ENCODE peak calls at places on chromosomes 1 and 21, in seven cellular contexts. B is sigmoid colon, R is PC-9, P is astrocyte of the spinal cord, S is ovary, E is HepG2, W is fibroblast of lung. U is an unnamed sample.

GRCh38 chr1:116254776-116255175 is 118.3 kb upstream of the ATP1A1 start:
- DNase-seq in B (no peak), R (no peak), P (no peak), S (no peak), E (no peak), W (peak), U (no peak)

GRCh38 chr1:155981266-155982088 is 3.1 kb upstream of the ARHGEF2 start:
- DNase-seq in B (peak), R (peak), P (no peak), S (no peak), E (peak), W (peak), U (no peak)

GRCh38 chr1:167492509-167492910 is 25.8 kb downstream of the CD247 start:
- DNase-seq in B (no peak), R (no peak), P (no peak), S (no peak), E (no peak), W (no peak), U (no peak)

GRCh38 chr1:89598450-89599331 is 34.2 kb upstream of the LRRC8C start:
- DNase-seq in B (no peak), R (no peak), P (peak), S (no peak), E (peak), W (no peak), U (no peak)

GRCh38 chr1:172845371-172845770 is 186.5 kb downstream of the FASLG start:
- DNase-seq in B (no peak), R (no peak), P (no peak), S (no peak), E (no peak), W (peak), U (peak)

GRCh38 chr1:66768935-66769334 is 16.7 kb downstream of the DYNLT5 start:
- DNase-seq in B (no peak), R (no peak), P (no peak), S (no peak), E (no peak), W (no peak), U (no peak)

GRCh38 chr1:39679821-39680220 is 7.9 kb upstream of the NT5C1A start:
- DNase-seq in B (no peak), R (no peak), P (no peak), S (no peak), E (no peak), W (no peak), U (no peak)

GRCh38 chr1:59100975-59101374 is 195.9 kb upstream of the FGGY start:
- DNase-seq in B (no peak), R (no peak), P (peak), S (no peak), E (peak), W (peak), U (no peak)

GRCh38 chr1:15708486-15709137 is 24.5 kb downstream of the PLEKHM2 start:
- DNase-seq in B (no peak), R (no peak), P (no peak), S (no peak), E (no peak), W (no peak), U (no peak)

GRCh38 chr1:236844499-236845271 is 49.6 kb downstream of the MTR start:
- DNase-seq in B (no peak), R (no peak), P (peak), S (no peak), E (peak), W (peak), U (peak)

GRCh38 chr1:56780128-56780750 is 39.0 kb downstream of the FYB2 start:
- DNase-seq in B (no peak), R (no peak), P (no peak), S (no peak), E (peak), W (no peak), U (no peak)

GRCh38 chr1:237191403-237191802 is 149.4 kb downstream of the RYR2 start:
- DNase-seq in B (no peak), R (no peak), P (no peak), S (no peak), E (no peak), W (no peak), U (no peak)

GRCh38 chr1:204621996-204622395 is 63.5 kb downstream of the LRRN2 start:
- DNase-seq in B (no peak), R (no peak), P (no peak), S (no peak), E (no peak), W (no peak), U (no peak)

GRCh38 chr1:184639205-184639604 is 115.5 kb downstream of the EDEM3 start:
- DNase-seq in B (no peak), R (no peak), P (no peak), S (no peak), E (no peak), W (no peak), U (no peak)

GRCh38 chr1:3079381-3080093 is 10.5 kb downstream of the PRDM16 start:
- DNase-seq in B (no peak), R (no peak), P (no peak), S (no peak), E (no peak), W (no peak), U (no peak)

GRCh38 chr1:108704501-108704900 is 8.2 kb upstream of the FNDC7 start:
- DNase-seq in B (no peak), R (peak), P (peak), S (no peak), E (no peak), W (peak), U (no peak)

GRCh38 chr1:50425376-50426107 is 2.3 kb upstream of the DMRTA2 start:
- DNase-seq in B (no peak), R (no peak), P (no peak), S (no peak), E (no peak), W (no peak), U (no peak)

GRCh38 chr1:46246548-46247432 is 773 bp upstream of the RAD54L start:
- DNase-seq in B (peak), R (no peak), P (no peak), S (peak), E (no peak), W (peak), U (peak)

GRCh38 chr1:228058981-228059535 is 23.4 kb upstream of the ARF1 start:
- DNase-seq in B (no peak), R (no peak), P (no peak), S (no peak), E (no peak), W (no peak), U (no peak)

GRCh38 chr1:204706838-204707509 is 21.4 kb upstream of the LRRN2 start:
- DNase-seq in B (no peak), R (no peak), P (no peak), S (no peak), E (no peak), W (no peak), U (no peak)

GRCh38 chr1:162663589-162664030 is 31.3 kb downstream of the DDR2 start:
- DNase-seq in B (peak), R (no peak), P (peak), S (peak), E (no peak), W (peak), U (peak)

GRCh38 chr1:229882621-229883020 is 184.4 kb upstream of the GALNT2 start:
- DNase-seq in B (no peak), R (no peak), P (no peak), S (no peak), E (no peak), W (no peak), U (no peak)

GRCh38 chr1:156693858-156694562 is 11.4 kb downstream of the CRABP2 start:
- DNase-seq in B (no peak), R (peak), P (no peak), S (no peak), E (no peak), W (no peak), U (peak)

GRCh38 chr1:56644941-56645662 is at the start of gene PRKAA2:
- DNase-seq in B (peak), R (peak), P (no peak), S (peak), E (peak), W (peak), U (peak)

GRCh38 chr1:162070094-162070748 is 730 bp downstream of the NOS1AP start:
- DNase-seq in B (peak), R (peak), P (no peak), S (no peak), E (no peak), W (no peak), U (no peak)

GRCh38 chr1:228691926-228692325 is 43.4 kb upstream of the RHOU start:
- DNase-seq in B (no peak), R (peak), P (peak), S (no peak), E (peak), W (peak), U (peak)

GRCh38 chr1:153957744-153958110 is 685 bp downstream of the CRTC2 start:
- DNase-seq in B (no peak), R (no peak), P (peak), S (no peak), E (no peak), W (peak), U (peak)

GRCh38 chr1:14682941-14683340 is 84.5 kb downstream of the KAZN start:
- DNase-seq in B (no peak), R (no peak), P (no peak), S (no peak), E (no peak), W (no peak), U (no peak)

GRCh38 chr1:185565314-185565713 is 168.9 kb upstream of the HMCN1 start:
- DNase-seq in B (no peak), R (peak), P (peak), S (no peak), E (peak), W (peak), U (no peak)

GRCh38 chr1:29687601-29688244 is 451.4 kb downstream of the PTPRU start:
- DNase-seq in B (peak), R (no peak), P (peak), S (no peak), E (no peak), W (peak), U (no peak)
- H3K4me3 ChIP-seq in B (no peak), R (no peak), P (no peak), S (no peak), E (no peak), W (no peak), U (no peak)

DNA sequence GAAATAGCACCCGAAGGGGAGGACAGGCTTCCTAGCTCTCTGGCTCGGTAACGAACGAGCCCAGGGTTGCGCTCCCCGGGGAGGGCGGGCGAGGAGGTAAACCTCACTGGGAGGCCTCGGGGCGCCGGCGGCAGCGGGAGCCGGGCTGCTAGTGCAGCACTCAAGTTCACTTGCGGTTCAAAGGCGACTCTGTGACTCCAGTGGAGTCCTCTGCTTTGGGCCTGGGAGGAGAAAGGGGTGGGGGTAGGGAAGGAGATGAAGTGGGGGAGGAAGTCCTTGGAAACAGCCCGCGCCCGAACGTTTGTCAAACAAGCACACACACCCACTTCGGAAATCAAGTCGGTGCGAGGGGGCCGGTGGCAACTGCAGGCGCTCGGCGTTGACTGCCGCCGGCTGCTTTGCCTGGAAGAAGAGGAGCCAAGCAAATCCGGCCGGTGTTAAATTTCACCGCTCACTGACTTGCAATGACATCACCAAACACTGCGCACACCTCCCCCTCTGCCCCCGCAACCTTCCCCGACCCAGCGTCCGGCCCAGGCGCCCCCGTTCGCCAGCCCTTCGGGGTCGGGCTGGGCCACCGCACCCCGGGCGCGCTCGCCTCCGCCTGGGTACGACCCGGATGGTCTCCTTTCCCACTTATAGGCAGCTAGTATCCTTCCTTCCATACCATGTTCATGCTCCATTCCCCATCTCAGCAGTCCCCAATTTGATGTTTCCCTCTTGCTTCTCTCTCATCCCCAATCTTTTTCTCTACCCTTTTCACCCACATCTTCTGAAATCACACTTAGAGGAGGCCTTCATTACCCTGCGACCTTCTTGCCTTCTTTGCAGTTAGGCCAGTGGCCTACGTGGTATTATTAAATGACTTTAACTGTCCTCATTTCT is at the start of gene COL24A1:
- DNase-seq in B (peak), R (peak), P (peak), S (peak), E (no peak), W (peak), U (peak)
- H3K4me3 ChIP-seq in B (peak), R (no peak), P (peak), S (peak), E (no peak), W (peak), U (peak)

DNA sequence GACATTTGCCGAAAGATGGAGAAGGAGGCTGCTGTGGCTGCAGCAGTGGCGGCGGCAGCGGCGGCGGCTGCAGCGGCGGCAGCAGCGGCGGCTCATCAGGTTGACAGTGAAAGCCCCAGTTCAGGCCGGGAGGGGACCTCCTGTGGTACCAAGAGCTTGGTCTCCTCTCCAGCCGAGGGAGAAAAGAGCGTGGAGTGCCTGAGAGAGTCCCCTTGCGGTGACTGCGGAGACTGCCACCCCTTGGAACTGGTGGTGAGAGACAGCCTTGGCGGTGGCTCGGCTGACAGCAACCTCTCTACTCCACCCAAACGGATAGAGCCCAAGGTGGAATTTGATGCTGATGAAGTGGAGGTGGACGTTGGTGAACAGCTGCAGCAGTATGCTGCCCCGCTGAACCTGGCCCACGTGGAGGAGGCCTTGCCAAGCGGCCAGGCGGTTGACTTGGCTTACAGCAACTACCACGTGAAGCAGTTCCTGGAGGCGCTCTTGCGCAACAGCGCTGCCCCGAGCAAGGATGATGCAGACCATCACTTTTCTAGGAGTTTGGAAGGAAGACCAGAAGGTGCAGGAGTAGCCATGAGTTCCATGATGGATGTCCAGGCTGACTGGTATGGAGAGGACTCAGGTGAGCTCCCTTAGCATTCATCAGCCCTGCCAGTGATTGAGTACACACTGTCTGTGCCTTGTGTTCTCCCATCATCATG is 6.3 kb downstream of the ZBTB8B start:
- DNase-seq in B (no peak), R (no peak), P (no peak), S (no peak), E (no peak), W (no peak), U (no peak)
- H3K4me3 ChIP-seq in B (no peak), R (no peak), P (no peak), S (no peak), E (no peak), W (no peak), U (no peak)

GRCh38 chr1:43770111-43770510 is 62.8 kb downstream of the ST3GAL3 start:
- DNase-seq in B (no peak), R (no peak), P (no peak), S (no peak), E (no peak), W (no peak), U (no peak)

GRCh38 chr1:43769350-43769908 is 62.1 kb downstream of the ST3GAL3 start:
- DNase-seq in B (no peak), R (no peak), P (no peak), S (no peak), E (no peak), W (no peak), U (no peak)

GRCh38 chr1:43766086-43766784 is 58.9 kb downstream of the ST3GAL3 start:
- DNase-seq in B (no peak), R (no peak), P (no peak), S (no peak), E (no peak), W (peak), U (no peak)

GRCh38 chr1:43766818-43767525 is 59.6 kb downstream of the ST3GAL3 start:
- DNase-seq in B (no peak), R (no peak), P (no peak), S (no peak), E (no peak), W (peak), U (no peak)

DNA sequence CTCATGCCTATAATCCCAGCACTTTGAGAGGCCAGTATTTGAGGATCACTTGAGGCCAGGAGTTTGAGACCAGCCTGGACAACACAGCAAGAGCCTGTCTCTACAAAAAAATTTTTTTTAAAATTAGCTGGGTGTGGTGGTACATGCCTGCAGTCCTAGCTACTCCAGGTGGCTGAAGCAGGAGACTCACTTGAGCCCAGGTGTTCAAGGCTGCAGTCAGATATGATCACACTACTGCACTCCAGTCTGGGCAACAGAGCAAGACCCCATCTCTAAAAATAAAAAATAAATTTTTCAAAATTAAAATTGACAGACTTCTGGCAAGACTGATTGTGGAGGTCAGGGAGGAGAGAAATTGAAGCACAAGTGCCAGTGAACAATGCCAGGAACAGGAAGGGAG is 60.8 kb downstream of the ST3GAL3 start:
- DNase-seq in B (no peak), R (no peak), P (no peak), S (no peak), E (no peak), W (no peak), U (no peak)
- H3K4me3 ChIP-seq in B (no peak), R (no peak), P (no peak), S (no peak), E (no peak), W (no peak), U (no peak)

GRCh38 chr21:17853393-17854275 is 34.5 kb upstream of the C21orf91 start:
- DNase-seq in B (no peak), R (no peak), P (no peak), S (no peak), E (no peak), W (no peak), U (no peak)
- H3K4me3 ChIP-seq in B (no peak), R (no peak), P (no peak), S (no peak), E (no peak), W (no peak), U (no peak)

GRCh38 chr1:19831441-19831840 is 16.4 kb upstream of the RNF186 start:
- DNase-seq in B (no peak), R (no peak), P (no peak), S (no peak), E (no peak), W (no peak), U (no peak)

GRCh38 chr1:19825298-19825697 is 10.2 kb upstream of the RNF186 start:
- DNase-seq in B (no peak), R (no peak), P (no peak), S (no peak), E (peak), W (no peak), U (no peak)

GRCh38 chr1:19824541-19824940 is 9.5 kb upstream of the RNF186 start:
- DNase-seq in B (no peak), R (no peak), P (no peak), S (no peak), E (no peak), W (peak), U (no peak)

DNA sequence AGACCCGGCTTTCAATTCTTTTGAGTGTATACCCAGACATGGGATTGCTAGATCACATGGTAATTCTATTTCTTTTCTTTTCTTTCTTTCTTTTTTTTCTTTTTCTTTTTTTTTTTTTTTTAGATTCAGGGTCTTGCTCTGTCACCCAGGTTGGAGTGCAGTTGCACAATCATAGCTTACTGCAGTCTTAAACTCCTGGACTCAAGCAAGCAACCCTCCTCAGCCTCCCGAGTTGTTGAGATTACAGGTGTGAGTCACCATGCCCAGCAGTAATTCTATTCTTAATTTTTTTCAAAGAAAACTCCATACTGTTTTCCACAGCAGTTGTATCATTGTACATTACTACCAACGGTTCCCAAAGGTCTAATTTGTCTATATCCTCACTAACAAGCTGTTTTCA is 13.5 kb upstream of the RNF186 start:
- DNase-seq in B (no peak), R (no peak), P (no peak), S (no peak), E (no peak), W (peak), U (no peak)
- H3K4me3 ChIP-seq in B (no peak), R (no peak), P (no peak), S (no peak), E (no peak), W (no peak), U (no peak)

GRCh38 chr21:39738566-39738965 is 6.4 kb upstream of the IGSF5 start:
- DNase-seq in B (no peak), R (no peak), P (no peak), S (no peak), E (no peak), W (no peak), U (no peak)
- H3K4me3 ChIP-seq in B (no peak), R (no peak), P (no peak), S (no peak), E (no peak), W (no peak), U (no peak)

GRCh38 chr21:45476582-45476981 is 65.7 kb downstream of the SLC19A1 start:
- DNase-seq in B (no peak), R (no peak), P (no peak), S (no peak), E (no peak), W (no peak), U (no peak)
- H3K4me3 ChIP-seq in B (no peak), R (no peak), P (no peak), S (no peak), E (no peak), W (no peak), U (no peak)